ENCODE peak calls at places on chromosomes 7 and 10, in seven cellular contexts. P is Daoy; N is activated CD8-positive, alpha-beta T cell treated with anti-CD3 and anti-CD28 coated beads for 36 hours; Z is H7; X is PC-3; T is T-helper 1 cell; K is pons. H is an unnamed sample.

GRCh38 chr7:19060870-19061269 is 56.6 kb downstream of the TWIST1 start:
- DNase-seq in P (no peak), N (no peak), Z (no peak), X (peak; percentile 68), T (no peak), K (no peak), H (no peak)

GRCh38 chr10:62907470-62908212 is 91.5 kb upstream of the EGR2 start:
- DNase-seq in P (no peak), N (no peak), Z (no peak), X (peak; percentile 55), T (no peak), K (no peak), H (no peak)

GRCh38 chr10:17066000-17066399 is 63.6 kb downstream of the CUBN start:
- DNase-seq in P (no peak), N (no peak), Z (no peak), X (no peak), T (no peak), K (no peak), H (no peak)

GRCh38 chr10:8392216-8392615 is 337.7 kb downstream of the GATA3 start:
- DNase-seq in P (no peak), N (no peak), Z (no peak), X (peak; percentile 69), T (no peak), K (peak; percentile 4), H (no peak)

GRCh38 chr10:30378607-30379006 is 29.5 kb upstream of the MTPAP start:
- DNase-seq in P (no peak), N (no peak), Z (no peak), X (no peak), T (no peak), K (no peak), H (no peak)

GRCh38 chr10:25071227-25071626 is 54.8 kb downstream of the THNSL1 start:
- DNase-seq in P (no peak), N (no peak), Z (no peak), X (no peak), T (no peak), K (no peak), H (no peak)

GRCh38 chr7:45402480-45403218 is 171.5 kb upstream of the ADCY1 start:
- DNase-seq in P (no peak), N (peak; percentile 25), Z (peak; percentile 1), X (peak; percentile 82), T (no peak), K (no peak), H (no peak)

GRCh38 chr10:8361510-8361844 is 307.0 kb downstream of the GATA3 start:
- DNase-seq in P (no peak), N (no peak), Z (no peak), X (no peak), T (no peak), K (no peak), H (no peak)

GRCh38 chr7:47688311-47689100 is 106.6 kb upstream of the TNS3 start:
- DNase-seq in P (no peak), N (no peak), Z (no peak), X (no peak), T (no peak), K (peak; percentile 44), H (no peak)

GRCh38 chr10:4017336-4017735 is 232.3 kb upstream of the KLF6 start:
- DNase-seq in P (no peak), N (no peak), Z (no peak), X (no peak), T (no peak), K (no peak), H (no peak)

GRCh38 chr7:122123746-122124145 is 20.3 kb downstream of the AASS start:
- DNase-seq in P (no peak), N (no peak), Z (no peak), X (no peak), T (no peak), K (no peak), H (no peak)

GRCh38 chr10:130636303-130636702 is 500.1 kb downstream of the GLRX3 start:
- DNase-seq in P (no peak), N (no peak), Z (no peak), X (no peak), T (no peak), K (no peak), H (no peak)

GRCh38 chr10:47402681-47403301 is 18.7 kb upstream of the ZNF488 start:
- DNase-seq in P (peak; percentile 93), N (no peak), Z (no peak), X (peak; percentile 86), T (no peak), K (peak; percentile 36), H (peak; percentile 59)

GRCh38 chr7:114183311-114184105 is 231.1 kb upstream of the FOXP2 start:
- DNase-seq in P (no peak), N (no peak), Z (no peak), X (no peak), T (no peak), K (no peak), H (no peak)

GRCh38 chr10:76149602-76150138 is 718.2 kb downstream of the LRMDA start:
- DNase-seq in P (no peak), N (no peak), Z (peak; percentile 43), X (no peak), T (no peak), K (no peak), H (peak; percentile 52)

GRCh38 chr10:110372656-110373055 is 67.9 kb upstream of the SMNDC1 start:
- DNase-seq in P (peak; percentile 40), N (no peak), Z (no peak), X (peak; percentile 57), T (no peak), K (no peak), H (no peak)

GRCh38 chr10:121043124-121043849 is 192.1 kb downstream of the WDR11 start:
- DNase-seq in P (no peak), N (no peak), Z (no peak), X (no peak), T (no peak), K (peak; percentile 75), H (no peak)

GRCh38 chr7:134474902-134475301 is 16.0 kb upstream of the AKR1B1 start:
- DNase-seq in P (no peak), N (no peak), Z (no peak), X (no peak), T (no peak), K (no peak), H (no peak)

GRCh38 chr7:115731796-115732471 is 298.6 kb downstream of the TFEC start:
- DNase-seq in P (no peak), N (no peak), Z (no peak), X (no peak), T (no peak), K (no peak), H (no peak)

GRCh38 chr10:72351479-72351878 is 3.2 kb downstream of the DNAJB12 start:
- DNase-seq in P (no peak), N (no peak), Z (no peak), X (no peak), T (no peak), K (no peak), H (no peak)

GRCh38 chr10:70106958-70107791 is 25.4 kb downstream of the AIFM2 start:
- DNase-seq in P (peak; percentile 39), N (peak; percentile 42), Z (peak; percentile 87), X (peak; percentile 25), T (no peak), K (no peak), H (peak; percentile 78)

GRCh38 chr10:70317943-70318318 is 34.1 kb upstream of the NPFFR1 start:
- DNase-seq in P (no peak), N (no peak), Z (no peak), X (no peak), T (no peak), K (no peak), H (no peak)

GRCh38 chr7:31741852-31742251 is 54.8 kb downstream of the PPP1R17 start:
- DNase-seq in P (no peak), N (no peak), Z (no peak), X (peak; percentile 7), T (no peak), K (no peak), H (no peak)

GRCh38 chr7:151194188-151194587 is 7.1 kb upstream of the ASB10 start:
- DNase-seq in P (no peak), N (no peak), Z (peak; percentile 43), X (no peak), T (no peak), K (no peak), H (no peak)

GRCh38 chr7:107691713-107692112 is 31.1 kb downstream of the SLC26A4 start:
- DNase-seq in P (peak; percentile 67), N (no peak), Z (no peak), X (no peak), T (no peak), K (no peak), H (no peak)

H was measured in iPS-NIHi11.